ENCODE peak calls at places on chromosomes 6 and 20, in five cellular contexts. One of them, this sample, is unnamed.
A peak's percentile ranks its signal among the peaks of the same experiment; 100 is the strongest.

GRCh38 chr6:142187209-142187608 is 40.1 kb downstream of the VTA1 start:
- DNase-seq in A549: peak; percentile 24
- DNase-seq in fibroblast of lung: peak; percentile 60
- DNase-seq in mammary epithelial cell: no peak
- DNase-seq in GM23248: peak; percentile 7
- DNase-seq in this sample: no peak

GRCh38 chr20:41006936-41007871 is 21.4 kb upstream of the TOP1 start:
- DNase-seq in GM23248: no peak
- DNase-seq in A549: no peak
- DNase-seq in fibroblast of lung: no peak
- DNase-seq in mammary epithelial cell: no peak
- DNase-seq in this sample: no peak

GRCh38 chr6:113461153-113461897 is 395.8 kb upstream of the MARCKS start:
- DNase-seq in GM23248: peak; percentile 36
- DNase-seq in fibroblast of lung: peak; percentile 65
- DNase-seq in mammary epithelial cell: no peak
- DNase-seq in A549: no peak
- DNase-seq in this sample: no peak

GRCh38 chr6:104887350-104887749 is 27.6 kb upstream of the HACE1 start:
- DNase-seq in mammary epithelial cell: peak; percentile 43
- DNase-seq in GM23248: peak; percentile 39
- DNase-seq in A549: peak; percentile 7
- DNase-seq in fibroblast of lung: peak; percentile 43
- DNase-seq in this sample: no peak

GRCh38 chr20:20499469-20499868 is 131.6 kb downstream of the INSM1 start:
- DNase-seq in mammary epithelial cell: no peak
- DNase-seq in GM23248: no peak
- DNase-seq in fibroblast of lung: no peak
- DNase-seq in A549: no peak
- DNase-seq in this sample: no peak

GRCh38 chr6:111980168-111980567 is 73.7 kb upstream of the CCN6 start:
- DNase-seq in A549: no peak
- DNase-seq in fibroblast of lung: peak; percentile 91
- DNase-seq in mammary epithelial cell: no peak
- DNase-seq in GM23248: no peak
- DNase-seq in this sample: no peak

GRCh38 chr6:33490621-33491020 is 36.2 kb downstream of the ZBTB9 start:
- DNase-seq in A549: no peak
- DNase-seq in GM23248: no peak
- DNase-seq in fibroblast of lung: no peak
- DNase-seq in mammary epithelial cell: no peak
- DNase-seq in this sample: no peak

GRCh38 chr6:3316363-3316762 is 57.6 kb downstream of the PSMG4 start:
- DNase-seq in A549: no peak
- DNase-seq in mammary epithelial cell: no peak
- DNase-seq in GM23248: no peak
- DNase-seq in fibroblast of lung: no peak
- DNase-seq in this sample: peak; percentile 17

GRCh38 chr6:142478117-142478516 is 176.3 kb downstream of the ADGRG6 start:
- DNase-seq in fibroblast of lung: peak; percentile 44
- DNase-seq in GM23248: peak; percentile 69
- DNase-seq in A549: peak; percentile 58
- DNase-seq in mammary epithelial cell: peak; percentile 44
- DNase-seq in this sample: no peak

GRCh38 chr6:142300302-142300701 is 1.5 kb upstream of the ADGRG6 start:
- DNase-seq in A549: no peak
- DNase-seq in mammary epithelial cell: no peak
- DNase-seq in fibroblast of lung: peak; percentile 30
- DNase-seq in GM23248: no peak
- DNase-seq in this sample: no peak

GRCh38 chr6:62150048-62150663 is 135.9 kb downstream of the KHDRBS2 start:
- DNase-seq in fibroblast of lung: peak; percentile 1
- DNase-seq in GM23248: peak; percentile 69
- DNase-seq in A549: peak; percentile 32
- DNase-seq in mammary epithelial cell: peak; percentile 26
- DNase-seq in this sample: no peak

GRCh38 chr20:43583982-43584432 is 6.7 kb upstream of the IFT52 start:
- DNase-seq in GM23248: peak; percentile 94
- DNase-seq in fibroblast of lung: peak; percentile 97
- DNase-seq in A549: no peak
- DNase-seq in mammary epithelial cell: peak; percentile 92
- DNase-seq in this sample: no peak

GRCh38 chr20:40156600-40157307 is 532.3 kb downstream of the MAFB start:
- DNase-seq in fibroblast of lung: no peak
- DNase-seq in mammary epithelial cell: no peak
- DNase-seq in A549: no peak
- DNase-seq in GM23248: no peak
- DNase-seq in this sample: no peak

GRCh38 chr6:168031411-168032382 is 34.2 kb downstream of the KIF25 start:
- DNase-seq in A549: no peak
- DNase-seq in fibroblast of lung: peak; percentile 63
- DNase-seq in GM23248: peak; percentile 79
- DNase-seq in mammary epithelial cell: no peak
- DNase-seq in this sample: no peak

GRCh38 chr20:24118096-24118780 is 129.7 kb upstream of the GGTLC1 start:
- DNase-seq in fibroblast of lung: no peak
- DNase-seq in A549: no peak
- DNase-seq in GM23248: no peak
- DNase-seq in mammary epithelial cell: no peak
- DNase-seq in this sample: peak; percentile 56

GRCh38 chr6:125844989-125845388 is 54.2 kb downstream of the NCOA7 start:
- DNase-seq in GM23248: no peak
- DNase-seq in fibroblast of lung: no peak
- DNase-seq in A549: no peak
- DNase-seq in mammary epithelial cell: no peak
- DNase-seq in this sample: no peak

GRCh38 chr6:125843593-125843992 is 52.8 kb downstream of the NCOA7 start:
- DNase-seq in fibroblast of lung: no peak
- DNase-seq in A549: no peak
- DNase-seq in mammary epithelial cell: no peak
- DNase-seq in GM23248: no peak
- DNase-seq in this sample: no peak

GRCh38 chr6:125850361-125850760 is 59.6 kb downstream of the NCOA7 start:
- DNase-seq in A549: no peak
- DNase-seq in fibroblast of lung: no peak
- DNase-seq in mammary epithelial cell: no peak
- DNase-seq in GM23248: no peak
- DNase-seq in this sample: no peak

GRCh38 chr6:125842091-125842626 is 51.4 kb downstream of the NCOA7 start:
- DNase-seq in A549: no peak
- DNase-seq in mammary epithelial cell: no peak
- DNase-seq in GM23248: no peak
- DNase-seq in fibroblast of lung: no peak
- DNase-seq in this sample: no peak

GRCh38 chr6:125846292-125847024 is 55.7 kb downstream of the NCOA7 start:
- DNase-seq in fibroblast of lung: no peak
- DNase-seq in GM23248: no peak
- DNase-seq in A549: no peak
- DNase-seq in mammary epithelial cell: no peak
- DNase-seq in this sample: no peak
- H3K27ac ChIP-seq in fibroblast of lung: no peak overlapping the region
- H3K27ac ChIP-seq in GM23248: no peak overlapping the region
- H3K27ac ChIP-seq in A549: no peak overlapping the region
- H3K27ac ChIP-seq in mammary epithelial cell: no peak overlapping the region
- H3K27ac ChIP-seq in this sample: no peak overlapping the region

GRCh38 chr20:58019850-58020625 is 208.4 kb downstream of the ANKRD60 start:
- DNase-seq in GM23248: no peak
- DNase-seq in mammary epithelial cell: no peak
- DNase-seq in fibroblast of lung: no peak
- DNase-seq in A549: no peak
- DNase-seq in this sample: no peak

GRCh38 chr20:58019027-58019849 is 209.2 kb downstream of the ANKRD60 start:
- DNase-seq in fibroblast of lung: peak; percentile 95
- DNase-seq in GM23248: peak; percentile 94
- DNase-seq in A549: peak; percentile 47
- DNase-seq in mammary epithelial cell: peak; percentile 68
- DNase-seq in this sample: no peak

GRCh38 chr20:58017237-58017969 is 211.1 kb downstream of the ANKRD60 start:
- DNase-seq in A549: peak; percentile 94
- DNase-seq in fibroblast of lung: peak; percentile 89
- DNase-seq in GM23248: peak; percentile 96
- DNase-seq in mammary epithelial cell: peak; percentile 95
- DNase-seq in this sample: peak; percentile 82

GRCh38 chr20:58017970-58018530 is 210.4 kb downstream of the ANKRD60 start:
- DNase-seq in fibroblast of lung: no peak
- DNase-seq in A549: no peak
- DNase-seq in GM23248: no peak
- DNase-seq in mammary epithelial cell: no peak
- DNase-seq in this sample: no peak

GRCh38 chr20:58018590-58018989 is 209.9 kb downstream of the ANKRD60 start:
- DNase-seq in A549: no peak
- DNase-seq in fibroblast of lung: no peak
- DNase-seq in mammary epithelial cell: no peak
- DNase-seq in GM23248: no peak
- DNase-seq in this sample: no peak
- H3K27ac ChIP-seq in A549: peak overlapping the region; percentile 97
- H3K27ac ChIP-seq in fibroblast of lung: no peak overlapping the region
- H3K27ac ChIP-seq in mammary epithelial cell: peak overlapping the region; percentile 91
- H3K27ac ChIP-seq in GM23248: peak overlapping the region; percentile 66
- H3K27ac ChIP-seq in this sample: peak overlapping the region; percentile 65

GRCh38 chr6:79544939-79545450 is 7.8 kb upstream of the LCA5 start:
- DNase-seq in mammary epithelial cell: peak; percentile 100
- DNase-seq in fibroblast of lung: peak; percentile 100
- DNase-seq in GM23248: peak; percentile 99
- DNase-seq in A549: peak; percentile 96
- DNase-seq in this sample: peak; percentile 88
- H3K27ac ChIP-seq in mammary epithelial cell: peak overlapping the region; percentile 100
- H3K27ac ChIP-seq in fibroblast of lung: peak overlapping the region; percentile 79
- H3K27ac ChIP-seq in GM23248: peak overlapping the region; percentile 96
- H3K27ac ChIP-seq in A549: peak overlapping the region; percentile 61
- H3K27ac ChIP-seq in this sample: peak overlapping the region; percentile 85

DNA sequence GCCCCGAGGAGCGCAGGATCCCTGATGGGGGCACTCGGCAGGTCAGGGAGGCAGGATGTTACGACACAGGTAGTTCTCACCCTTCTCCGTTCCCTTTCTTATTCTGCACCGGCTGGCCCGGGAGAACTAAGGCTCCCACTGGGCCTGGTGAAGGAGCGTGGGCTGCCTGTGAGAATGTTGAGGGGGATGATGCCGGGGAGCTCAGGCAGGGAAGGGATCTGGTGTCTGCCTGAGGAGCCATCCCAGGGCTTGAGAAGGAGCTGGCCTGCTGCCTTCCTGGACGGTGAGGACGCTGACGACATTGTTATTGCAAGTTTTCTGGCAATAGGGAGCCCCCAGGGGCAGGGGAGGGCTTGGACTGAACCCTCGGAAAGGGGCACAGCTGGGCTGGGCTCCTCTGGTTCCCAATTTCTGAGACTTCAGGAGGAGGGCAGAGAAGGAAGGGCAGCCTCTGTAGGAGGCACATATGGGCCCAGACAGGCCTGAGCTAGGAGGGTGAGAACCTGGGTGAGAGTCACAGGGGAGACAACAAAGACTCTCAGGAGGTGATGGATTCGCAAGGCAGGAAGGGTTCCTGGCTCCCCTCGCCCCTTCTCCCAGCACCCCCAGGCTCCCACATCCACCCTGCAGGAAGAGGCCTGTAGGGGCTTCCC is 32.7 kb downstream of the CYP21A2 start:
- DNase-seq in mammary epithelial cell: no peak
- DNase-seq in GM23248: no peak
- DNase-seq in A549: no peak
- DNase-seq in fibroblast of lung: no peak
- DNase-seq in this sample: peak; percentile 89
- H3K27ac ChIP-seq in mammary epithelial cell: no peak overlapping the region
- H3K27ac ChIP-seq in GM23248: no peak overlapping the region
- H3K27ac ChIP-seq in A549: no peak overlapping the region
- H3K27ac ChIP-seq in fibroblast of lung: no peak overlapping the region
- H3K27ac ChIP-seq in this sample: peak overlapping the region; percentile 75

GRCh38 chr20:310645-311044 is 13.3 kb downstream of the ZCCHC3 start:
- DNase-seq in fibroblast of lung: no peak
- DNase-seq in A549: no peak
- DNase-seq in GM23248: no peak
- DNase-seq in mammary epithelial cell: no peak
- DNase-seq in this sample: no peak
- H3K27ac ChIP-seq in fibroblast of lung: no peak overlapping the region
- H3K27ac ChIP-seq in A549: no peak overlapping the region
- H3K27ac ChIP-seq in GM23248: peak overlapping the region; percentile 96
- H3K27ac ChIP-seq in mammary epithelial cell: no peak overlapping the region
- H3K27ac ChIP-seq in this sample: peak overlapping the region; percentile 84

GRCh38 chr20:10093087-10093591 is 58.4 kb downstream of the ANKEF1 start:
- DNase-seq in GM23248: peak; percentile 88
- DNase-seq in fibroblast of lung: peak; percentile 84
- DNase-seq in A549: peak; percentile 81
- DNase-seq in mammary epithelial cell: peak; percentile 83
- DNase-seq in this sample: no peak
- H3K27ac ChIP-seq in GM23248: peak overlapping the region; percentile 13
- H3K27ac ChIP-seq in fibroblast of lung: no peak overlapping the region
- H3K27ac ChIP-seq in A549: peak overlapping the region; percentile 70
- H3K27ac ChIP-seq in mammary epithelial cell: no peak overlapping the region
- H3K27ac ChIP-seq in this sample: no peak overlapping the region